ENCODE peak calls at places on chromosomes 16 and 17, in eight cellular contexts. One of them, this sample, is unnamed.

GRCh38 chr16:31134625-31135534 is 647 bp downstream of the PRSS8 start:
- DNase-seq in WTC11: peak
- DNase-seq in astrocyte of the spinal cord: no peak
- DNase-seq in transverse colon: peak
- DNase-seq in CD4-positive, alpha-beta T cell: no peak
- DNase-seq in cardiac fibroblast: no peak
- DNase-seq in heart right ventricle: no peak
- DNase-seq in neural crest cell: no peak
- DNase-seq in this sample: no peak

GRCh38 chr16:11090947-11091785 is 146.8 kb downstream of the CLEC16A start:
- DNase-seq in WTC11: no peak
- DNase-seq in astrocyte of the spinal cord: no peak
- DNase-seq in transverse colon: no peak
- DNase-seq in CD4-positive, alpha-beta T cell: no peak
- DNase-seq in cardiac fibroblast: no peak
- DNase-seq in heart right ventricle: no peak
- DNase-seq in neural crest cell: no peak
- DNase-seq in this sample: no peak

GRCh38 chr17:42920922-42921321 is 20.3 kb downstream of the G6PC1 start:
- DNase-seq in WTC11: no peak
- DNase-seq in astrocyte of the spinal cord: no peak
- DNase-seq in transverse colon: no peak
- DNase-seq in CD4-positive, alpha-beta T cell: no peak
- DNase-seq in cardiac fibroblast: peak
- DNase-seq in heart right ventricle: peak
- DNase-seq in neural crest cell: no peak
- DNase-seq in this sample: no peak

GRCh38 chr17:8421571-8421970 is 14.1 kb upstream of the NDEL1 start:
- DNase-seq in WTC11: no peak
- DNase-seq in astrocyte of the spinal cord: no peak
- DNase-seq in transverse colon: no peak
- DNase-seq in CD4-positive, alpha-beta T cell: no peak
- DNase-seq in cardiac fibroblast: peak
- DNase-seq in heart right ventricle: no peak
- DNase-seq in neural crest cell: no peak
- DNase-seq in this sample: no peak

GRCh38 chr16:68936729-68937631 is 93.6 kb downstream of the TANGO6 start:
- DNase-seq in WTC11: no peak
- DNase-seq in astrocyte of the spinal cord: peak
- DNase-seq in transverse colon: no peak
- DNase-seq in CD4-positive, alpha-beta T cell: no peak
- DNase-seq in cardiac fibroblast: peak
- DNase-seq in heart right ventricle: no peak
- DNase-seq in neural crest cell: no peak
- DNase-seq in this sample: peak

GRCh38 chr16:49608801-49609200 is 235.2 kb downstream of the C16orf78 start:
- DNase-seq in WTC11: no peak
- DNase-seq in astrocyte of the spinal cord: peak
- DNase-seq in transverse colon: no peak
- DNase-seq in CD4-positive, alpha-beta T cell: no peak
- DNase-seq in cardiac fibroblast: peak
- DNase-seq in heart right ventricle: peak
- DNase-seq in neural crest cell: no peak
- DNase-seq in this sample: no peak

GRCh38 chr17:2837147-2837561 is 40.9 kb downstream of the RAP1GAP2 start:
- DNase-seq in WTC11: no peak
- DNase-seq in astrocyte of the spinal cord: no peak
- DNase-seq in transverse colon: no peak
- DNase-seq in CD4-positive, alpha-beta T cell: peak
- DNase-seq in cardiac fibroblast: no peak
- DNase-seq in heart right ventricle: no peak
- DNase-seq in neural crest cell: no peak
- DNase-seq in this sample: no peak

GRCh38 chr17:36498155-36498554 is 11.7 kb downstream of the ZNHIT3 start:
- DNase-seq in WTC11: no peak
- DNase-seq in astrocyte of the spinal cord: no peak
- DNase-seq in transverse colon: no peak
- DNase-seq in CD4-positive, alpha-beta T cell: no peak
- DNase-seq in cardiac fibroblast: no peak
- DNase-seq in heart right ventricle: no peak
- DNase-seq in neural crest cell: no peak
- DNase-seq in this sample: no peak

GRCh38 chr17:2054262-2054739 is 602 bp upstream of the HIC1 start:
- DNase-seq in WTC11: no peak
- DNase-seq in astrocyte of the spinal cord: peak
- DNase-seq in transverse colon: no peak
- DNase-seq in CD4-positive, alpha-beta T cell: no peak
- DNase-seq in cardiac fibroblast: peak
- DNase-seq in heart right ventricle: no peak
- DNase-seq in neural crest cell: no peak
- DNase-seq in this sample: peak

GRCh38 chr16:49856741-49857330 is 924 bp upstream of the ZNF423 start:
- DNase-seq in WTC11: peak
- DNase-seq in astrocyte of the spinal cord: peak
- DNase-seq in transverse colon: peak
- DNase-seq in CD4-positive, alpha-beta T cell: no peak
- DNase-seq in cardiac fibroblast: peak
- DNase-seq in heart right ventricle: peak
- DNase-seq in neural crest cell: peak
- DNase-seq in this sample: peak

GRCh38 chr17:79988163-79988971 is 47.3 kb downstream of the TBC1D16 start:
- DNase-seq in WTC11: no peak
- DNase-seq in astrocyte of the spinal cord: peak
- DNase-seq in transverse colon: peak
- DNase-seq in CD4-positive, alpha-beta T cell: no peak
- DNase-seq in cardiac fibroblast: peak
- DNase-seq in heart right ventricle: no peak
- DNase-seq in neural crest cell: no peak
- DNase-seq in this sample: peak

GRCh38 chr17:74457146-74457819 is 9.2 kb upstream of the CD300A start:
- DNase-seq in WTC11: peak
- DNase-seq in astrocyte of the spinal cord: peak
- DNase-seq in transverse colon: peak
- DNase-seq in CD4-positive, alpha-beta T cell: peak
- DNase-seq in cardiac fibroblast: peak
- DNase-seq in heart right ventricle: peak
- DNase-seq in neural crest cell: peak
- DNase-seq in this sample: no peak

GRCh38 chr16:30472328-30472942 is at the start of gene ITGAL:
- DNase-seq in WTC11: no peak
- DNase-seq in astrocyte of the spinal cord: no peak
- DNase-seq in transverse colon: peak
- DNase-seq in CD4-positive, alpha-beta T cell: peak
- DNase-seq in cardiac fibroblast: no peak
- DNase-seq in heart right ventricle: peak
- DNase-seq in neural crest cell: no peak
- DNase-seq in this sample: no peak

GRCh38 chr16:85955566-85955965 is 56.6 kb downstream of the IRF8 start:
- DNase-seq in WTC11: no peak
- DNase-seq in astrocyte of the spinal cord: no peak
- DNase-seq in transverse colon: no peak
- DNase-seq in CD4-positive, alpha-beta T cell: no peak
- DNase-seq in cardiac fibroblast: no peak
- DNase-seq in heart right ventricle: no peak
- DNase-seq in neural crest cell: no peak
- DNase-seq in this sample: no peak

GRCh38 chr16:22023505-22023904 is 15.6 kb downstream of the MOSMO start:
- DNase-seq in WTC11: no peak
- DNase-seq in astrocyte of the spinal cord: no peak
- DNase-seq in transverse colon: no peak
- DNase-seq in CD4-positive, alpha-beta T cell: no peak
- DNase-seq in cardiac fibroblast: no peak
- DNase-seq in heart right ventricle: no peak
- DNase-seq in neural crest cell: no peak
- DNase-seq in this sample: no peak

GRCh38 chr16:57299009-57299718 is 14.7 kb upstream of the PLLP start:
- DNase-seq in WTC11: peak
- DNase-seq in astrocyte of the spinal cord: no peak
- DNase-seq in transverse colon: peak
- DNase-seq in CD4-positive, alpha-beta T cell: no peak
- DNase-seq in cardiac fibroblast: no peak
- DNase-seq in heart right ventricle: peak
- DNase-seq in neural crest cell: peak
- DNase-seq in this sample: no peak
- TF ChIP-seq CTCF in WTC11: no peak
- TF ChIP-seq CTCF in astrocyte of the spinal cord: peak
- TF ChIP-seq CTCF in transverse colon: no peak
- TF ChIP-seq CTCF in CD4-positive, alpha-beta T cell: no peak
- TF ChIP-seq CTCF in cardiac fibroblast: no peak
- TF ChIP-seq CTCF in heart right ventricle: no peak
- TF ChIP-seq CTCF in neural crest cell: no peak
- TF ChIP-seq CTCF in this sample: no peak

GRCh38 chr17:39665642-39666221 is 583 bp downstream of the TCAP start:
- DNase-seq in WTC11: peak
- DNase-seq in astrocyte of the spinal cord: no peak
- DNase-seq in transverse colon: no peak
- DNase-seq in CD4-positive, alpha-beta T cell: no peak
- DNase-seq in cardiac fibroblast: no peak
- DNase-seq in heart right ventricle: no peak
- DNase-seq in neural crest cell: no peak
- DNase-seq in this sample: no peak
- TF ChIP-seq CTCF in WTC11: no peak
- TF ChIP-seq CTCF in astrocyte of the spinal cord: no peak
- TF ChIP-seq CTCF in transverse colon: no peak
- TF ChIP-seq CTCF in CD4-positive, alpha-beta T cell: no peak
- TF ChIP-seq CTCF in cardiac fibroblast: no peak
- TF ChIP-seq CTCF in heart right ventricle: peak
- TF ChIP-seq CTCF in neural crest cell: no peak
- TF ChIP-seq CTCF in this sample: peak

GRCh38 chr17:63082273-63082861 is 116.3 kb downstream of the TANC2 start:
- DNase-seq in WTC11: no peak
- DNase-seq in astrocyte of the spinal cord: peak
- DNase-seq in transverse colon: no peak
- DNase-seq in CD4-positive, alpha-beta T cell: no peak
- DNase-seq in cardiac fibroblast: peak
- DNase-seq in heart right ventricle: no peak
- DNase-seq in neural crest cell: no peak
- DNase-seq in this sample: peak
- TF ChIP-seq CTCF in WTC11: no peak
- TF ChIP-seq CTCF in astrocyte of the spinal cord: peak
- TF ChIP-seq CTCF in transverse colon: no peak
- TF ChIP-seq CTCF in CD4-positive, alpha-beta T cell: no peak
- TF ChIP-seq CTCF in cardiac fibroblast: peak
- TF ChIP-seq CTCF in heart right ventricle: peak
- TF ChIP-seq CTCF in neural crest cell: peak
- TF ChIP-seq CTCF in this sample: peak

DNA sequence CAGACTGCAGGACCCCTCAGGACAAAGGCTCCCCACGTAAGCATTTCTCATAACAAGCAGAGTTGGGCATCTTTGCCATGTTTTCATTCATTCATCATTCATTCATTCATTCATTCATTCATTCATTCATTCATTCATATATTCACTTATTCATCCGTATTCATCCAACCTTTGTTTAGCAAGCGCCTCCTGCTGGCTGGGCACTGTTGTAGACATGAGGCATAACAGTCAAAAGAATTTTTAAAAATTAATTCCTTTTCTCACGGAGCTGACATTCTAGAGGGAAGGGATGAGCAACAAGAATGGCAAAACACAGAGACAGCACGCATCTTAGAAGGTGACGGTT is 351.7 kb upstream of the TNRC6C start:
- DNase-seq in WTC11: no peak
- DNase-seq in astrocyte of the spinal cord: no peak
- DNase-seq in transverse colon: no peak
- DNase-seq in CD4-positive, alpha-beta T cell: no peak
- DNase-seq in cardiac fibroblast: no peak
- DNase-seq in heart right ventricle: no peak
- DNase-seq in neural crest cell: no peak
- DNase-seq in this sample: no peak
- TF ChIP-seq CTCF in WTC11: no peak
- TF ChIP-seq CTCF in astrocyte of the spinal cord: no peak
- TF ChIP-seq CTCF in transverse colon: no peak
- TF ChIP-seq CTCF in CD4-positive, alpha-beta T cell: no peak
- TF ChIP-seq CTCF in cardiac fibroblast: no peak
- TF ChIP-seq CTCF in heart right ventricle: peak
- TF ChIP-seq CTCF in neural crest cell: peak
- TF ChIP-seq CTCF in this sample: peak

GRCh38 chr17:60355663-60356594 is 36.0 kb downstream of the USP32 start:
- DNase-seq in WTC11: no peak
- DNase-seq in astrocyte of the spinal cord: no peak
- DNase-seq in transverse colon: no peak
- DNase-seq in CD4-positive, alpha-beta T cell: no peak
- DNase-seq in cardiac fibroblast: peak
- DNase-seq in heart right ventricle: no peak
- DNase-seq in neural crest cell: no peak
- DNase-seq in this sample: no peak
- TF ChIP-seq CTCF in WTC11: no peak
- TF ChIP-seq CTCF in astrocyte of the spinal cord: no peak
- TF ChIP-seq CTCF in transverse colon: no peak
- TF ChIP-seq CTCF in CD4-positive, alpha-beta T cell: no peak
- TF ChIP-seq CTCF in cardiac fibroblast: no peak
- TF ChIP-seq CTCF in heart right ventricle: no peak
- TF ChIP-seq CTCF in neural crest cell: no peak
- TF ChIP-seq CTCF in this sample: no peak

DNA sequence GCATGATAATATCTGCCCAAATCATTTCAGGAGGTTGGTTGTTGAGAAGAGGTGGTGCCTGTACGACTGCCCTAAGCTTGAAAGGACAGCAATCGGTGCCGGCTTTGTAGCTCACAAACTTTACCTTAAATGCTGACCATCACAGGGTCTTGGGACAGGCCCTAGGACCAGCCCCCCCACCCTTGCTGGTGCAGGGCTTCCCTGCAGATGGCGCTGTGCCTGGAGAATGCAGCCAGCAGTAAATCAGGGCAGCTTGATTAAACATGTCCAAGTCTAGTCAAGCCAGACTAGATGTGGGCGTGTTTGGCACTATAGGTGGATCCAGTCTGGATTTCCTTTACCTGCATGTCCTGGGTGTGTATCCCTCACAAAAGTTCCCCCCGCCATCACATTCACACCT is 135.5 kb upstream of the CRHR1 start:
- DNase-seq in WTC11: peak
- DNase-seq in astrocyte of the spinal cord: no peak
- DNase-seq in transverse colon: no peak
- DNase-seq in CD4-positive, alpha-beta T cell: no peak
- DNase-seq in cardiac fibroblast: no peak
- DNase-seq in heart right ventricle: no peak
- DNase-seq in neural crest cell: no peak
- DNase-seq in this sample: no peak
- TF ChIP-seq CTCF in WTC11: peak
- TF ChIP-seq CTCF in astrocyte of the spinal cord: peak
- TF ChIP-seq CTCF in transverse colon: no peak
- TF ChIP-seq CTCF in CD4-positive, alpha-beta T cell: no peak
- TF ChIP-seq CTCF in cardiac fibroblast: no peak
- TF ChIP-seq CTCF in heart right ventricle: no peak
- TF ChIP-seq CTCF in neural crest cell: peak
- TF ChIP-seq CTCF in this sample: peak

GRCh38 chr16:67372664-67373063 is 20.6 kb downstream of the TPPP3 start:
- DNase-seq in WTC11: no peak
- DNase-seq in astrocyte of the spinal cord: peak
- DNase-seq in transverse colon: no peak
- DNase-seq in CD4-positive, alpha-beta T cell: no peak
- DNase-seq in cardiac fibroblast: peak
- DNase-seq in heart right ventricle: peak
- DNase-seq in neural crest cell: no peak
- DNase-seq in this sample: peak
- TF ChIP-seq CTCF in WTC11: no peak
- TF ChIP-seq CTCF in astrocyte of the spinal cord: peak
- TF ChIP-seq CTCF in transverse colon: peak
- TF ChIP-seq CTCF in CD4-positive, alpha-beta T cell: no peak
- TF ChIP-seq CTCF in cardiac fibroblast: peak
- TF ChIP-seq CTCF in heart right ventricle: peak
- TF ChIP-seq CTCF in neural crest cell: peak
- TF ChIP-seq CTCF in this sample: peak

This sample was measured in HFFc6.